ENCODE peak calls at places on chromosomes 6 and 20, in nine cellular contexts. B is activated T-cell treated with anti-CD3 and anti-CD28 coated beads for 24 hours; X is activated CD8-positive, alpha-beta memory T cell treated with anti-CD3 and anti-CD28 coated beads for 1 hour; F is prostate gland; G is naive B cell; T is CD8-positive, alpha-beta T cell; Z is stomach; I is mucosa of gallbladder; D is CMK. V is an unnamed sample.
A peak's percentile ranks its signal among the peaks of the same experiment; 100 is the strongest.

GRCh38 chr6:47246556-47246955 is 63.1 kb downstream of the TNFRSF21 start:
- DNase-seq in B (no peak), X (no peak), F (no peak), G (no peak), T (no peak), Z (no peak), I (no peak), D (no peak), V (no peak)

GRCh38 chr6:131958095-131958494 is 6.9 kb upstream of the CCN2 start:
- DNase-seq in B (no peak), X (no peak), F (no peak), G (no peak), T (no peak), Z (no peak), I (no peak), D (no peak), V (no peak)

GRCh38 chr6:41546866-41547798 is 951 bp downstream of the FOXP4 start:
- DNase-seq in B (no peak), X (no peak), F (no peak), G (peak; percentile 19), T (peak; percentile 46), Z (peak; percentile 48), I (no peak), D (no peak), V (no peak)

GRCh38 chr6:105135907-105136432 is 43.8 kb downstream of the POPDC3 start:
- DNase-seq in B (no peak), X (no peak), F (no peak), G (no peak), T (no peak), Z (no peak), I (no peak), D (no peak), V (no peak)

GRCh38 chr20:45343445-45343866 is 4.8 kb downstream of the SDC4 start:
- DNase-seq in B (no peak), X (no peak), F (peak; percentile 67), G (no peak), T (no peak), Z (peak; percentile 78), I (peak; percentile 67), D (no peak), V (no peak)

GRCh38 chr6:87066449-87067288 is 28.2 kb downstream of the CGA start:
- DNase-seq in B (peak; percentile 7), X (no peak), F (peak; percentile 23), G (peak; percentile 19), T (peak; percentile 20), Z (peak; percentile 31), I (peak; percentile 33), D (no peak), V (peak; percentile 17)

GRCh38 chr6:35258858-35259193 is 709 bp upstream of the ZNF76 start:
- DNase-seq in B (peak; percentile 29), X (no peak), F (no peak), G (no peak), T (no peak), Z (peak; percentile 28), I (no peak), D (peak; percentile 14), V (no peak)

GRCh38 chr6:5208039-5208438 is 52.7 kb downstream of the LYRM4 start:
- DNase-seq in B (no peak), X (no peak), F (no peak), G (no peak), T (no peak), Z (no peak), I (no peak), D (no peak), V (no peak)

GRCh38 chr20:63498950-63499332 is at the start of gene EEF1A2:
- DNase-seq in B (no peak), X (peak; percentile 37), F (no peak), G (peak; percentile 64), T (peak; percentile 57), Z (peak; percentile 60), I (no peak), D (no peak), V (no peak)

GRCh38 chr20:53736757-53737403 is 143.2 kb upstream of the ZNF217 start:
- DNase-seq in B (no peak), X (no peak), F (no peak), G (peak; percentile 53), T (no peak), Z (no peak), I (no peak), D (no peak), V (no peak)

GRCh38 chr20:17786221-17786718 is 86.5 kb downstream of the BANF2 start:
- DNase-seq in B (no peak), X (no peak), F (no peak), G (no peak), T (no peak), Z (no peak), I (no peak), D (no peak), V (no peak)

GRCh38 chr6:96286503-96286902 is 235.1 kb upstream of the UFL1 start:
- DNase-seq in B (no peak), X (no peak), F (no peak), G (no peak), T (no peak), Z (no peak), I (no peak), D (no peak), V (no peak)

GRCh38 chr6:76984572-76984971 is 478.7 kb downstream of the HTR1B start:
- DNase-seq in B (no peak), X (no peak), F (no peak), G (no peak), T (no peak), Z (no peak), I (no peak), D (no peak), V (no peak)

GRCh38 chr6:108560463-108561308 is at the start of gene FOXO3:
- DNase-seq in B (peak; percentile 51), X (peak; percentile 51), F (peak; percentile 94), G (peak; percentile 47), T (peak; percentile 62), Z (peak; percentile 95), I (peak; percentile 94), D (peak; percentile 63), V (peak; percentile 48)

GRCh38 chr6:30647039-30647801 is at the start of gene C6orf136:
- DNase-seq in B (peak; percentile 86), X (peak; percentile 62), F (peak; percentile 90), G (peak; percentile 89), T (peak; percentile 69), Z (peak; percentile 80), I (peak; percentile 54), D (peak; percentile 75), V (peak; percentile 72)